ENCODE peak calls at places on chromosome 7, in five cellular contexts. H is stimulated activated CD8-positive, alpha-beta memory T cell treated with anti-CD3 and anti-CD28 coated beads, Interleukin-12 subunit alpha, Interleukin-12 subunit beta, amount 100 ng/mL, for 4 hours; X is AG10803; N is coronary artery; S is left kidney. B is an unnamed sample.
A peak's percentile ranks its signal among the peaks of the same experiment; 100 is the strongest.

GRCh38 chr7:124667312-124667711 is 98.3 kb downstream of the GPR37 start:
- DNase-seq in N (no peak), H (no peak), S (no peak), X (no peak), B (no peak)

GRCh38 chr7:127794551-127794950 is 142.6 kb downstream of the SND1 start:
- DNase-seq in N (no peak), S (no peak), H (no peak), X (no peak), B (no peak)

GRCh38 chr7:85055906-85056305 is 130.9 kb downstream of the SEMA3D start:
- DNase-seq in N (no peak), X (no peak), S (no peak), H (no peak), B (no peak)

GRCh38 chr7:5420108-5420840 is 3.4 kb downstream of the TNRC18 start:
- DNase-seq in H (no peak), N (no peak), X (no peak), S (peak; percentile 23), B (no peak)

GRCh38 chr7:92076509-92076908 is 57.8 kb downstream of the CYP51A1 start:
- DNase-seq in N (no peak), X (no peak), H (no peak), S (no peak), B (no peak)

GRCh38 chr7:150949564-150949963 is 28.6 kb downstream of the KCNH2 start:
- DNase-seq in N (no peak), H (no peak), S (no peak), X (no peak), B (no peak)

GRCh38 chr7:74707216-74707615 is 49.7 kb downstream of the GTF2I start:
- DNase-seq in S (no peak), H (no peak), X (no peak), N (no peak), B (no peak)

GRCh38 chr7:48059706-48060105 is 24.4 kb downstream of the C7orf57 start:
- DNase-seq in H (no peak), N (no peak), S (no peak), X (no peak), B (no peak)

GRCh38 chr7:148472406-148472805 is 118.2 kb upstream of the C7orf33 start:
- DNase-seq in S (no peak), N (no peak), X (no peak), H (no peak), B (no peak)

GRCh38 chr7:12549106-12549505 is 21.4 kb upstream of the SCIN start:
- DNase-seq in H (no peak), X (peak; percentile 56), N (no peak), S (no peak), B (no peak)

GRCh38 chr7:85730016-85730415 is 543.2 kb upstream of the SEMA3D start:
- DNase-seq in H (no peak), N (no peak), S (peak; percentile 22), X (peak; percentile 9), B (no peak)

GRCh38 chr7:149570784-149571183 is 73.2 kb upstream of the ZNF746 start:
- DNase-seq in N (no peak), S (no peak), X (no peak), H (no peak), B (no peak)

GRCh38 chr7:151773795-151774194 is 103.1 kb downstream of the PRKAG2 start:
- DNase-seq in N (no peak), S (no peak), H (no peak), X (no peak), B (no peak)

GRCh38 chr7:142348100-142348499 is 90.2 kb upstream of the PRSS58 start:
- DNase-seq in H (no peak), S (no peak), X (no peak), N (no peak), B (no peak)

GRCh38 chr7:133053321-133053891 is 28.5 kb downstream of the CHCHD3 start:
- DNase-seq in N (no peak), H (no peak), S (no peak), X (peak; percentile 94), B (no peak)

GRCh38 chr7:159113056-159113455 is 31.6 kb downstream of the VIPR2 start:
- DNase-seq in N (peak; percentile 14), X (no peak), S (no peak), H (no peak), B (no peak)

GRCh38 chr7:92303761-92304160 is 58.0 kb downstream of the ANKIB1 start:
- DNase-seq in H (no peak), N (no peak), S (peak; percentile 28), X (no peak), B (no peak)

GRCh38 chr7:139965942-139966628 is 96.7 kb downstream of the PARP12 start:
- DNase-seq in X (no peak), H (no peak), S (no peak), N (no peak), B (no peak)

GRCh38 chr7:93430917-93431588 is 143.5 kb downstream of the CALCR start:
- DNase-seq in S (no peak), H (no peak), N (no peak), X (no peak), B (no peak)

GRCh38 chr7:78279035-78279434 is 480.5 kb downstream of the PHTF2 start:
- DNase-seq in X (peak; percentile 80), S (no peak), N (no peak), H (no peak), B (no peak)

GRCh38 chr7:84412161-84412969 is 217.8 kb upstream of the SEMA3A start:
- DNase-seq in S (peak; percentile 56), N (no peak), X (peak; percentile 97), H (no peak), B (no peak)

GRCh38 chr7:24172859-24173258 is 111.1 kb upstream of the NPY start:
- DNase-seq in H (no peak), X (no peak), N (no peak), S (peak; percentile 12), B (no peak)

GRCh38 chr7:100629117-100629711 is 12.1 kb downstream of the TFR2 start:
- DNase-seq in S (no peak), H (no peak), N (no peak), X (no peak), B (no peak)

GRCh38 chr7:16753932-16754571 is 497 bp downstream of the TSPAN13 start:
- DNase-seq in X (peak; percentile 30), N (no peak), H (no peak), S (peak; percentile 85), B (no peak)

GRCh38 chr7:74282748-74283459 is 6.3 kb upstream of the CLIP2 start:
- DNase-seq in N (peak; percentile 49), X (no peak), S (no peak), H (no peak), B (no peak)

GRCh38 chr7:30649717-30650116 is 32.5 kb downstream of the CRHR2 start:
- DNase-seq in X (no peak), H (no peak), S (no peak), N (peak; percentile 36), B (no peak)